ENCODE peak calls at places on chromosomes 4 and X, in eight cellular contexts. P, D, O, X, W, G, E and L are unnamed samples.

GRCh38 chr4:89563431-89563830 is 255.8 kb upstream of the GPRIN3 start:
- DNase-seq in P (peak), D (no peak), O (no peak), X (no peak), W (no peak), G (no peak), E (no peak), L (no peak)

GRCh38 chrX:143635915-143636314 is at the start of gene SLITRK4:
- DNase-seq in P (peak), D (no peak), O (no peak), X (peak), W (no peak), G (no peak), E (no peak), L (no peak)

GRCh38 chr4:83552924-83553323 is 17.0 kb downstream of the GPAT3 start:
- DNase-seq in P (peak), D (no peak), O (no peak), X (peak), W (peak), G (no peak), E (no peak), L (peak)

GRCh38 chrX:69165116-69165651 is at the start of gene PJA1:
- DNase-seq in P (peak), D (no peak), O (peak), X (peak), W (peak), G (peak), E (no peak), L (peak)

GRCh38 chr4:1371151-1371830 is 24.3 kb downstream of the UVSSA start:
- DNase-seq in P (no peak), D (no peak), O (no peak), X (no peak), W (no peak), G (no peak), E (no peak), L (no peak)

GRCh38 chrX:49174723-49175122 is 3.0 kb downstream of the PLP2 start:
- DNase-seq in P (no peak), D (no peak), O (no peak), X (no peak), W (no peak), G (no peak), E (no peak), L (no peak)

GRCh38 chrX:16462912-16463311 is 187.0 kb upstream of the S100G start:
- DNase-seq in P (peak), D (no peak), O (no peak), X (no peak), W (peak), G (no peak), E (peak), L (peak)

GRCh38 chr4:88110826-88111225 is 47.6 kb downstream of the ABCG2 start:
- DNase-seq in P (no peak), D (no peak), O (no peak), X (no peak), W (no peak), G (no peak), E (no peak), L (no peak)

GRCh38 chr4:168845897-168846296 is 164.2 kb downstream of the CBR4 start:
- DNase-seq in P (no peak), D (no peak), O (no peak), X (no peak), W (no peak), G (no peak), E (no peak), L (no peak)

GRCh38 chr4:113502476-113502875 is 259.1 kb downstream of the CAMK2D start:
- DNase-seq in P (peak), D (no peak), O (no peak), X (peak), W (no peak), G (no peak), E (no peak), L (no peak)

GRCh38 chrX:68919707-68920106 is 90.9 kb downstream of the EFNB1 start:
- DNase-seq in P (no peak), D (no peak), O (no peak), X (no peak), W (no peak), G (no peak), E (no peak), L (no peak)

GRCh38 chr4:186150926-186151325 is 40.4 kb upstream of the CYP4V2 start:
- DNase-seq in P (no peak), D (no peak), O (no peak), X (no peak), W (no peak), G (no peak), E (no peak), L (no peak)

GRCh38 chr4:10589808-10590207 is 94.8 kb downstream of the CLNK start:
- DNase-seq in P (peak), D (no peak), O (no peak), X (no peak), W (no peak), G (no peak), E (no peak), L (no peak)

GRCh38 chrX:63426519-63426918 is 75.4 kb upstream of the SPIN4 start:
- DNase-seq in P (no peak), D (no peak), O (no peak), X (no peak), W (no peak), G (no peak), E (no peak), L (no peak)

GRCh38 chr4:6916069-6916586 is 6.5 kb downstream of the TBC1D14 start:
- DNase-seq in P (no peak), D (no peak), O (no peak), X (no peak), W (no peak), G (no peak), E (no peak), L (no peak)
- H3K4me3 ChIP-seq in P (no peak), D (no peak), O (no peak), X (no peak), W (no peak), G (no peak), E (no peak), L (no peak)

DNA sequence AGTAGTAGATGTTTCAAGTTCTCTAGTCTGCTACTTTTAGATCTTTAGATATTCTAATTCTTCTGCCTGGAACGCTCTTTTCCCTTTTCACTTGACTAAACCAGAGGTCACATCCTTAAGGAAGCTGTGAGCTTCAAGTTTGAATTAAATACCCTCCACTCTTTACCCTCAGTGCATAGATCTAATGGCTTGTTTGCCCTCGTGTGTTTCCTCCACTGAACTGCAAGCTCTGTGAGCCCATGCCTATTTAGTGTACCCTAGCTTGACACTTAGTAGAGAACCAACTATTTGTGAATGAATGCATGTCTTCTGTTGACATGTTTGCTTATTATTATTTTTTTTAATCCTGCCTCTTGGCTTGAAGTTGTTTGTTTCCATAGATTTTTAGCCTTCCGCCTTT is 138.3 kb downstream of the PDE5A start:
- DNase-seq in P (peak), D (no peak), O (no peak), X (peak), W (peak), G (no peak), E (no peak), L (no peak)
- TF ChIP-seq CTCF in P (peak), D (peak), O (no peak), X (peak), W (peak), G (no peak), E (peak), L (peak)

DNA sequence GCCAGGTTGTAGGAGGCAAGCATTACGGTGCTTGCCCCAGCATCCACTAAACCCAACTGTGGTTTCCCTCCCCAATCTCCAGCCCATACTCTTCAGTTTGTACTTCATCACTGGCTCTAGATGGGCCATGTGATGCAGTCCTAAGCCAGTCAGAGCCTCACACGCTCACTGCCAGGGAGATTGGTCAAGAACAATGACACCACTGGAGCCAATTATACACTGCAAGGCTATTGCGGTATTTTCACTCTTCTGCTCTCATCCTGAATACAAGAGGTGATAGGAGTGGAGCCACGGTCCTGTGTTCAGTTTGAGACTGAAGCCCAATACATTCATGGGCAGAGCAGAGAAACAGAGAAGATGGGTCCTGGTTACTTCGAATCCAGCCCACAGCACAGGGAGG is 58.4 kb downstream of the SEPSECS start:
- DNase-seq in P (no peak), D (no peak), O (no peak), X (no peak), W (no peak), G (no peak), E (no peak), L (no peak)
- H3K4me3 ChIP-seq in P (no peak), D (no peak), O (no peak), X (no peak), W (no peak), G (no peak), E (no peak), L (no peak)

GRCh38 chr4:25723409-25723808 is 67.8 kb downstream of the SLC34A2 start:
- DNase-seq in P (peak), D (no peak), O (no peak), X (no peak), W (no peak), G (no peak), E (peak), L (peak)
- TF ChIP-seq CTCF in P (no peak), D (no peak), O (no peak), X (no peak), W (no peak), G (no peak), E (no peak), L (no peak)

DNA sequence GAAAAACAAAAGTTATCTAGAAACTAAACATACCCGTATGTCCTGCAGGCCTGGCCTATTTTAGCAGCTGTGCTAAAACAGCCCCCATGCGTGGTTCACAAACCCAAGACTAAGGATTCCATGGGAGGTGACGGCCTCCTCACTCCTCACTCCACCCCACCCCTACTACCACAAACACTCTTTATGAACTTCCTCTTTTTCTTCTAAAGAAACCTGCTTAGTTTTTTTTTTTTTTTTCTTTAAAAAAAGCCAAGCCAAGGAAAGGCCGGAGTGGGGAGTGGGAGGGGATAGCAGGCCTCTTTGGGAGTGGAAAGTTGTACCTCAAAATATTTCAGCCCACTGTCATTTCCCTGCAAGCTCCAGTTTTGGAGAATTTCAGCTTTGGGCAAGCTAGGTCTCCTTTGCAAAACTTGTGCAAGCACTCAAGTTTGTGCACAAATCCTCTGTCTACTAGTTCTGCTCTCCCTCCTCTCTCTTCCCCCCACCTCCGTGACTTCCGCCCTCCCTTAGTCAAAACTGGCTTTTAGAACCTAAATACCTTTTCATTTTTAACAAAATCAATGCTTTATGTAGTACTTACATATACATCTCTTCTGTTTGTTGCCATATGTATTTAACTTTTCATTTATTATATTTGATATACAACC is 456 bp upstream of the ANTXR2 start:
- DNase-seq in P (no peak), D (no peak), O (no peak), X (no peak), W (no peak), G (no peak), E (no peak), L (no peak)
- H3K4me3 ChIP-seq in P (peak), D (peak), O (peak), X (peak), W (peak), G (peak), E (peak), L (peak)